ENCODE peak calls at places on chromosomes 1 and 21, in ten cellular contexts. B is A549, E is neural progenitor cell, A is tibial nerve, Q is astrocyte, D is mesenchymal stem cell, N is cardiac fibroblast, X is skeletal muscle cell, W is spleen, S is NB4. Y is an unnamed sample.

GRCh38 chr1:185325413-185325812 is 8.4 kb upstream of the IVNS1ABP start:
- DNase-seq in X (no peak), W (no peak), D (peak), E (no peak), B (no peak), A (no peak), S (no peak), Q (no peak), N (no peak), Y (no peak)

GRCh38 chr1:234973426-234974250 is 155.0 kb downstream of the TOMM20 start:
- DNase-seq in S (peak), W (no peak), E (no peak), N (no peak), X (no peak), B (no peak), A (no peak), D (no peak), Q (no peak), Y (no peak)

GRCh38 chr21:45396620-45396995 is 8.4 kb upstream of the COL18A1 start:
- DNase-seq in W (peak), E (no peak), A (no peak), Q (no peak), D (no peak), S (no peak), B (no peak), N (no peak), X (no peak), Y (no peak)

GRCh38 chr1:167216809-167217208 is 3.9 kb upstream of the POU2F1 start:
- DNase-seq in N (no peak), Q (no peak), W (no peak), A (no peak), X (no peak), E (no peak), S (no peak), D (no peak), B (no peak), Y (no peak)

GRCh38 chr1:174818951-174819350 is 180.8 kb upstream of the CACYBP start:
- DNase-seq in W (no peak), X (no peak), S (no peak), D (no peak), N (peak), B (no peak), E (no peak), Q (peak), A (no peak), Y (no peak)

GRCh38 chr1:213989071-213989739 is 1.4 kb downstream of the PROX1 start:
- DNase-seq in S (no peak), E (peak), N (no peak), A (no peak), B (no peak), Q (no peak), W (no peak), X (no peak), D (no peak), Y (peak)

GRCh38 chr1:112044745-112045144 is 55.3 kb upstream of the KCND3 start:
- DNase-seq in B (no peak), E (no peak), A (no peak), D (no peak), S (no peak), Q (no peak), X (no peak), W (no peak), N (no peak), Y (no peak)

GRCh38 chr21:31911138-31911907 is 38.5 kb downstream of the HUNK start:
- DNase-seq in Q (peak), D (peak), E (no peak), B (peak), N (no peak), X (no peak), S (peak), A (no peak), W (no peak), Y (no peak)

GRCh38 chr21:38503588-38503987 is 5.3 kb upstream of the ERG start:
- DNase-seq in D (peak), S (no peak), B (no peak), A (no peak), W (no peak), N (peak), Q (peak), E (no peak), X (peak), Y (no peak)

GRCh38 chr1:114467491-114467890 is 43.5 kb downstream of the TRIM33 start:
- DNase-seq in N (no peak), X (no peak), D (no peak), W (no peak), S (no peak), B (no peak), E (no peak), Q (no peak), A (no peak), Y (no peak)

GRCh38 chr1:41122851-41123518 is 101.5 kb upstream of the SLFNL1 start:
- DNase-seq in A (peak), X (peak), Q (peak), E (peak), N (peak), W (no peak), S (peak), D (peak), B (peak), Y (peak)

GRCh38 chr1:209443361-209443931 is 140.1 kb upstream of the CAMK1G start:
- DNase-seq in Q (no peak), N (no peak), E (no peak), A (no peak), X (no peak), W (no peak), D (no peak), B (no peak), S (no peak), Y (no peak)

GRCh38 chr1:169238506-169238905 is 129.1 kb downstream of the NME7 start:
- DNase-seq in A (no peak), X (no peak), N (peak), D (no peak), W (no peak), B (no peak), Q (peak), E (no peak), S (no peak), Y (no peak)

DNA sequence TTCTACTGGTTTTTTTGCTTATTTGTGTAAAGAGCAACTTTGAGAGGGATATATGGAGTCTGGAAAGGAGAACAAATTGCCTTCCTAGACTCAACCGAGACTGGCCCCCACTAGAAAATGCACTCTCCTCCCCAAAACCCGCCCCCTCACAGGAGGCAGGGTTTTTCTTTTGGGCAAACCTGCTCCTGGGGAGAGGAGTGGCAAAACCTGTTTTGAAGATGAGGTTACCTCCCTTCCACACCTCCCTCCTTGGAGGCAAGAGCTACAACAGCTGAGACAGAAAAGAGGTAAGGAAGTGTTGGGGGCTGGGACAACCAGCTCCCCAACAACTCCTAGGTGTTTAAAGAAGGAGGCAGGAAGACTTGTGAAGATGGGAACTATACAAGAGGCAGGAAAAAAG is at the start of gene BNIPL:
- DNase-seq in E (no peak), A (no peak), S (no peak), X (no peak), D (no peak), Q (no peak), N (no peak), B (no peak), W (no peak), Y (no peak)
- H3K4me3 ChIP-seq in E (no peak), A (no peak), S (no peak), X (no peak), D (no peak), Q (no peak), N (no peak), B (no peak), W (no peak), Y (no peak)

DNA sequence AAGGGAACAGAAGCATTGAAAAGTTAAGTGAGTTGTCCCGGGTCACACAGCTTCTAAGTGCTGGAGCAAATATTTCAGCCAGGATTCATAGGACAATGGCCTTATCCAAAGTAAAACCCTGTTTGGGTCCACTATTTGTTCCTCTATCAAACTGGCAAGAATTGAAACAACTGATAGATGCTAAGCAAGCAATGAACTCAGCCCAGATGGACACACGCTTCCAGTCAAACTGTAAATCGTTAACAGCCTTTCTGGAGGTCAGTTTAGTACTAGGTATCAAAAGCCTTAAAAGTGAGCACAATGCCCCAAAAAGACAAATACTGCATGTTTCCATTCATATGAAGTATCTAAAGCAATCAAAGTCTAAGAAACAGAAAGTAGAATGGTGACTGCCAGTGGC is 779 bp upstream of the SVBP start:
- DNase-seq in X (no peak), A (no peak), B (no peak), E (no peak), S (no peak), W (no peak), Q (no peak), D (no peak), N (no peak), Y (no peak)
- H3K4me3 ChIP-seq in X (peak), A (no peak), B (peak), E (no peak), S (peak), W (no peak), Q (peak), D (peak), N (no peak), Y (no peak)

GRCh38 chr1:228213917-228214808 is 6.3 kb downstream of the OBSCN start:
- DNase-seq in N (no peak), W (no peak), A (no peak), X (no peak), D (no peak), E (no peak), Q (no peak), S (no peak), B (no peak), Y (no peak)
- H3K4me3 ChIP-seq in N (peak), W (peak), A (peak), X (peak), D (no peak), E (peak), Q (peak), S (no peak), B (peak), Y (peak)

GRCh38 chr1:232628335-232629214 is 1.4 kb downstream of the SIPA1L2 start:
- DNase-seq in Q (peak), B (peak), E (peak), N (peak), S (peak), D (peak), X (no peak), W (no peak), A (no peak), Y (peak)

GRCh38 chr1:232627171-232627570 is 2.8 kb downstream of the SIPA1L2 start:
- DNase-seq in B (no peak), S (no peak), W (no peak), D (no peak), A (no peak), E (no peak), N (no peak), X (no peak), Q (no peak), Y (no peak)

GRCh38 chr1:232629250-232630046 is 485 bp downstream of the SIPA1L2 start:
- DNase-seq in S (peak), N (peak), E (peak), B (peak), D (peak), X (no peak), Q (peak), W (peak), A (no peak), Y (no peak)

GRCh38 chr1:232626452-232626851 is 3.5 kb downstream of the SIPA1L2 start:
- DNase-seq in B (no peak), S (no peak), E (no peak), D (peak), Q (peak), N (peak), W (no peak), X (no peak), A (no peak), Y (no peak)

GRCh38 chr1:232627645-232628334 is 2.1 kb downstream of the SIPA1L2 start:
- DNase-seq in Q (peak), W (no peak), E (peak), N (peak), A (no peak), X (no peak), B (peak), D (peak), S (peak), Y (no peak)
- H3K4me3 ChIP-seq in Q (no peak), W (no peak), E (peak), N (no peak), A (peak), X (no peak), B (no peak), D (peak), S (no peak), Y (peak)

GRCh38 chr1:117681093-117681950 is 75.5 kb downstream of the TENT5C start:
- DNase-seq in N (no peak), D (no peak), A (no peak), Q (no peak), X (no peak), S (no peak), W (no peak), B (no peak), E (no peak), Y (no peak)
- H3K4me3 ChIP-seq in N (no peak), D (no peak), A (no peak), Q (no peak), X (no peak), S (no peak), W (no peak), B (no peak), E (no peak), Y (no peak)

GRCh38 chr1:113394863-113395259 is 4.5 kb downstream of the MAGI3 start:
- DNase-seq in E (no peak), Q (no peak), A (no peak), S (no peak), D (no peak), X (no peak), N (no peak), B (no peak), W (no peak), Y (no peak)

GRCh38 chr1:113394043-113394862 is 3.9 kb downstream of the MAGI3 start:
- DNase-seq in B (no peak), N (no peak), A (no peak), S (no peak), Q (no peak), D (no peak), X (no peak), W (no peak), E (no peak), Y (no peak)

GRCh38 chr1:113391643-113392271 is 1.4 kb downstream of the MAGI3 start:
- DNase-seq in S (peak), Q (no peak), E (peak), A (no peak), X (no peak), B (peak), D (no peak), N (no peak), W (no peak), Y (no peak)

GRCh38 chr1:113390871-113391642 is 742 bp downstream of the MAGI3 start:
- DNase-seq in A (peak), N (peak), Q (no peak), E (peak), D (peak), B (peak), S (peak), W (peak), X (no peak), Y (no peak)

DNA sequence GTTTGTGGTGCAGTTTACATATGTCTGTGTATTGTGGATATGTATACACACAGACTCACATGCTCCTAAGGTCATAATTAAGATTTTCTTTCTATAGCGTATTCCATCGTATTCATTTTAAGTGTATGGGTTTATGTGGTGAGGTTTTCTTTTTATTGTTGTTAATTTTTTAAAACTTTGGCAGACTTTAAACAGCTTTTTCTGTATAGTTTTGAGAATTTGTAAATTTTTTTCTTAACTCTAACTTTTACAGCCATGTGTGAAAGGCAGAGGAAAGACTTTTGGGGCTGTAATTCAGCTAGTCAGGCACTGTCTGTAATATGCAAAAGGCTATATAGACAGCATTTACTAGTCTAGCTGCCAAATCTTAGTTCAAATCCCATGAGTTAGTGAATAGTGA is 2.2 kb downstream of the MAGI3 start:
- DNase-seq in D (no peak), B (no peak), S (no peak), A (no peak), Q (no peak), W (no peak), X (no peak), N (no peak), E (no peak), Y (no peak)
- H3K4me3 ChIP-seq in D (peak), B (peak), S (no peak), A (peak), Q (no peak), W (no peak), X (no peak), N (peak), E (peak), Y (peak)

DNA sequence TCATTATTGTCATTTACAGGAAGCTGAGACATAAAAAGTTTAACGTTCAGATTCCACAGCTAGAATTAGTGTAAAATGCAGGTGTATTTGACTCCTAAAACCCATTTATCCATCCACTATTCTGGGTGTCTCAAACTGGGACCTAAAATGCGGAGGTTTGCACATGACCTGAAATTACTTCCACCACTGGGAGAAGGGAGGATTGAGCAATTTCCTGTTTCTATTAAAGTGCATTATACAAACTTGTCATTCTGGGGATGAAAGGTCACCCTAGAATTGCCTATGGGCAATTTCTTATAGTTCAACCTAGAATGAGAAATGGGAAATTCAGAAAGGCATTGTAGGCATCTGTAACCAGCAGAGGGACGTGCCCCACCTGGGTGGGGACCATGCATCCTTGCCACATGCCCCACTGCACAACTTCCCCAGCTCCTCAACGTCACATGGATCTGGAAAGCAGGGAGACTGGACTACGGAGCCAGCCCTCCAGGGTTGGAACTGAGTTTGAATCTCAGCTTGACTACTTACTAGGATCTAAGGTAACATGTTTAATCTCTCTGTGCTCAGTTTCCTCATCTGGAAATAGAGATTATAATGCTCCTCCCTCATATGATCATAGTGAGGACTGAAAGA is 47.0 kb downstream of the MRPL39 start:
- DNase-seq in N (no peak), D (peak), B (no peak), W (no peak), S (peak), X (no peak), A (no peak), Q (no peak), E (no peak), Y (no peak)
- H3K4me3 ChIP-seq in N (no peak), D (no peak), B (no peak), W (no peak), S (no peak), X (no peak), A (no peak), Q (no peak), E (no peak), Y (no peak)

GRCh38 chr1:230188826-230189225 is 121.8 kb downstream of the GALNT2 start:
- DNase-seq in X (no peak), D (no peak), A (no peak), Q (no peak), S (no peak), N (no peak), W (no peak), B (no peak), E (no peak), Y (no peak)
- H3K4me3 ChIP-seq in X (no peak), D (no peak), A (no peak), Q (no peak), S (no peak), N (no peak), W (no peak), B (no peak), E (no peak), Y (no peak)

GRCh38 chr1:25700626-25701025 is 84.0 kb downstream of the MAN1C1 start:
- DNase-seq in A (no peak), Q (no peak), N (no peak), D (no peak), X (no peak), B (no peak), S (no peak), W (no peak), E (peak), Y (no peak)

GRCh38 chr1:25700124-25700523 is 83.5 kb downstream of the MAN1C1 start:
- DNase-seq in W (no peak), N (peak), D (peak), S (no peak), Q (peak), A (peak), E (no peak), X (peak), B (no peak), Y (no peak)

GRCh38 chr1:25698252-25698651 is 81.7 kb downstream of the MAN1C1 start:
- DNase-seq in Q (peak), N (no peak), A (no peak), B (no peak), W (no peak), E (no peak), S (no peak), D (peak), X (no peak), Y (no peak)

GRCh38 chr1:25701030-25701785 is 84.6 kb downstream of the MAN1C1 start:
- DNase-seq in N (no peak), Q (no peak), W (no peak), X (no peak), A (no peak), S (no peak), E (no peak), B (no peak), D (no peak), Y (no peak)

DNA sequence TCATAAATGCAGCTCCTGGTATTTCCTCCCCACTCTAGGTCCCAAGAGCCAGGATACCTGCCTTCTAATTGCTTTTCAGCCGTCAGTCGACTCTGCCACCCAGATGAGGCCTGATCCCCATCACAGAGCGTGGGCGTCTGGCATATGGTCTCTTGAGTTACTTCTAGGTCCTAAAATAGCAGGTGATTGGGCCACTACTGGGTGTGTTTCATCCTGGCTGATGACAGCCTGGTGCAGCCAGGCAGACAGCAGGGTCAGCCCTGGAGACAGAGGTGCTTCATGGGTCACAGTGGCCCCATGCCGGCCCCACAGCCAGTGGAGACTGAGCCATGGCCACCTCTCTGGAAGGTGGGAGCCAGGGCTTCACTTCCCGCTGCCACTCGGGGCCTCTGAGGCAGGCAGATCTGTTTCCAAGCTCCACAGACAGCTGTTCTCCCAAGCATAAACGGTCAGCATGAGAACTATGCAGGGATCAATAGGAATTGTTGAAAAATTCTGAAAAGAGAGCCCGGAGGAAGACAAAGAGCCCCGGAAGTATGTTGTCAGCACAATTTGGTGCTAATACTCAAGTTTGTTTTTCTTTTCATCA is 83.0 kb downstream of the MAN1C1 start:
- DNase-seq in Q (no peak), D (peak), B (no peak), W (no peak), A (no peak), S (no peak), E (no peak), X (no peak), N (no peak), Y (peak)
- H3K4me3 ChIP-seq in Q (no peak), D (no peak), B (no peak), W (no peak), A (no peak), S (no peak), E (no peak), X (no peak), N (no peak), Y (no peak)

GRCh38 chr1:161473363-161473762 is 31.9 kb upstream of the FCGR2A start:
- DNase-seq in A (no peak), B (peak), X (no peak), D (peak), N (peak), Q (no peak), E (peak), S (peak), W (no peak), Y (peak)
- H3K4me3 ChIP-seq in A (peak), B (peak), X (peak), D (peak), N (peak), Q (no peak), E (peak), S (peak), W (no peak), Y (peak)

Y was measured in HAP-1.